ENCODE peak calls at places on chromosomes 13 and 19, in six cellular contexts. F is GM12878, U is A549, D is K562, E is endothelial cell of umbilical vein, M is HepG2. B is an unnamed sample.

GRCh38 chr19:42068756-42069571 is 1.0 kb downstream of the GRIK5 start:
- DNase-seq in F (no peak), U (no peak), D (peak; percentile 35), M (no peak), E (no peak), B (no peak)

GRCh38 chr19:3483226-3483628 is at the start of gene SMIM44:
- DNase-seq in E (no peak), U (no peak), F (no peak), D (no peak), M (no peak), B (no peak)

GRCh38 chr19:47726467-47726866 is 13.2 kb downstream of the EHD2 start:
- DNase-seq in M (no peak), D (no peak), U (no peak), F (no peak), E (no peak), B (peak; percentile 78)

GRCh38 chr19:12166596-12166995 is 3.7 kb downstream of the ZNF136 start:
- DNase-seq in U (no peak), F (no peak), M (no peak), D (no peak), E (no peak), B (no peak)

GRCh38 chr19:21322528-21322927 is 6.7 kb downstream of the ZNF708 start:
- DNase-seq in E (no peak), D (no peak), F (no peak), M (no peak), U (no peak), B (no peak)

GRCh38 chr19:43820098-43820860 is 6.8 kb upstream of the ZNF283 start:
- DNase-seq in U (peak; percentile 53), E (peak; percentile 20), F (no peak), M (no peak), D (no peak), B (no peak)

GRCh38 chr13:42893346-42893745 is 98.7 kb downstream of the EPSTI1 start:
- DNase-seq in F (no peak), E (peak; percentile 34), D (no peak), U (no peak), M (no peak), B (peak; percentile 20)

GRCh38 chr13:111178417-111178816 is 63.3 kb downstream of the ARHGEF7 start:
- DNase-seq in D (no peak), M (no peak), F (no peak), E (no peak), U (no peak), B (no peak)

GRCh38 chr13:46593403-46593802 is 40.4 kb downstream of the LRCH1 start:
- DNase-seq in F (no peak), D (no peak), U (no peak), E (no peak), M (no peak), B (no peak)

GRCh38 chr13:45511310-45512147 is 46.8 kb downstream of the COG3 start:
- DNase-seq in F (peak; percentile 24), E (peak; percentile 83), M (peak; percentile 72), D (peak; percentile 37), U (peak; percentile 64), B (peak; percentile 76)

GRCh38 chr13:111005808-111006494 is 91.1 kb upstream of the ANKRD10 start:
- DNase-seq in E (peak; percentile 84), D (no peak), M (no peak), U (no peak), F (no peak), B (no peak)

GRCh38 chr13:27808866-27809546 is 16.7 kb downstream of the GSX1 start:
- DNase-seq in D (no peak), M (no peak), F (no peak), E (no peak), U (no peak), B (no peak)

DNA sequence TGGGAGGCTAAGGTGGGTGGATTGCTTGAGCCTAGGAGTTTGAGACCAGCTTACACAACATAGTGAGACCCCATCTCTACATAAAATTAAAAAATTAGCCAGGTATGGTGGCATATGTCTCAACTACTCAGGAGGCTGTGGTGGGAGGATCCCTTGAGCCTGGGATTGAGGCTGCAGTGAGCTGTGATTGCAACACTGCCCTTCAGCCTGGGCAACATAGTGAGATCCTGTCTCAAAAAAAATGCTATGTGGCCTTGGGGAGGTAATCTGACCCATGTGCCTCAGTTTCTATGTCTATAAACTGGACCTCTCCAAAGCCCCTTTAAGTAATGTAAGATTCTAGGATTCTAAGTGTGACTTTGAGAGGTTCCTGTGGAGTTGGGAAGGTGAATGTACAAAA is 25.2 kb downstream of the ARL11 start:
- DNase-seq in F (no peak), D (no peak), E (no peak), U (no peak), M (no peak), B (no peak)
- TF ChIP-seq MYC in F (no peak), D (no peak), E (no peak), U (no peak), M (no peak), B (no peak)

GRCh38 chr19:51602189-51602854 is 27.9 kb downstream of the SIGLEC5 start:
- DNase-seq in D (no peak), F (no peak), M (no peak), U (no peak), E (no peak), B (peak; percentile 23)

GRCh38 chr19:51610576-51610975 is 19.6 kb downstream of the SIGLEC5 start:
- DNase-seq in M (no peak), D (no peak), F (no peak), E (no peak), U (no peak), B (peak; percentile 25)

GRCh38 chr19:51607077-51607476 is 23.1 kb downstream of the SIGLEC5 start:
- DNase-seq in M (no peak), U (no peak), E (no peak), D (no peak), F (peak; percentile 90), B (peak; percentile 16)

DNA sequence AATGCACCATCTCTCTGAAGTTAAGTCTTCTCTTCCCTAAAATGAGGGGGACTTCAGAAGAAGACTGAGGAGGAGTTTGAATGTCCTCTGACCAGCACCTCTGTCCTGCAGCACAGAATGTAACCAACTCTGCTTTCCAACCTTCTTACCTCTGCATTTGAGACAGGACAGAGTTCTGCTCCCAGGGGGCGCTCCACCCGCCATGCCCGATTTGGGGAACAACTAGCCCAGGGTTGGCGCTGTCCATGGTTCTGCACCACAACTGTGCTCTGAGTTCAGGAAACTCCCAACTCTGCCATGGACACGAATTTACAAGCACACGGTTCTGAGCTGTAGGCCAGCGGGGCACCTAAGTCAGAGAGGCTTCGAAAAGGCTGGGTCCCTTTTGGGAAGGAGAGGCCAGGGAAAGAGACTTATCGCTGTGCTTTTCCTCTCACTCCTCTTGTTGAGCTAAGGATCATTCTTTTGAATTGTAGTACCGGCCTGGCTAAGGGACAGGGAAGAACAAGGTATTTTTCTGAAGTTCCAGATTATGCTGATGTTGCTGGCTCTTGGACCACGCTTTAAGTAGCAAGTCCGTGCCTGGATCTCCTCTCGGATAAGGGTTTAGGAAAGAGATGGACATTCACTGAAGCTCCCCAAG is 22.2 kb downstream of the SIGLEC5 start:
- DNase-seq in F (no peak), E (peak; percentile 60), D (peak; percentile 87), U (peak; percentile 72), M (peak; percentile 60), B (peak; percentile 88)
- TF ChIP-seq CTCF in F (peak; percentile 64), E (peak; percentile 82), D (peak; percentile 96), U (peak; percentile 23), M (peak; percentile 82), B (peak; percentile 86)

DNA sequence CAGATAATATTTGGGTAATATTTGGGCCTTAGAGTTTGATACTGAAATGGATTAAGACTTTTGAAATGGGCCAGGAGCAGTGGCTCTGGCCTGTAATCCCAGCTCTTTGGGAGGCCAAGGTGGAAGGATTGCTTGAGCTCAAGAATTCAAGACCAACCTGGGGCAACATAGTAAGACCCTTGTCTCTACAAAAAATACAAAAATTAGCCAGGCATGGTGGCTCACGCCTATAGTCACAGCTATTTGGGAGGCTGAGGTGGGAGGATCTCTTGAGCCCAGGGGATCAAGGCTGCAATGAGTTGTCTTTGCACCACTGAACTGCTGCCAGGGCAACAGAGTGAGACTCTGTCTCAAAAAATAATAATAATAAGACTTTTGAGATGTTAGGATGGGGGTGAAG is 926 bp upstream of the ZNF836 start:
- DNase-seq in D (no peak), M (no peak), E (no peak), U (no peak), F (no peak), B (no peak)
- H3K4me3 ChIP-seq in D (no peak overlapping the region), M (peak overlapping the region; percentile 83), E (no peak overlapping the region), U (no peak overlapping the region), F (no peak overlapping the region), B (no peak overlapping the region)

GRCh38 chr13:108155185-108156106 is 59.9 kb downstream of the LIG4 start:
- DNase-seq in E (peak; percentile 60), F (no peak), D (peak; percentile 30), U (peak; percentile 29), M (peak; percentile 40), B (peak; percentile 41)
- TF ChIP-seq MYC in E (no peak), F (no peak), D (no peak), U (no peak), M (no peak), B (no peak)

B was measured in NB4.